ENCODE peak calls at places on chromosome 22, in seven cellular contexts. G is AG04450; D is GM23338; O is Karpas-422; T is CD4-positive, alpha-beta memory T cell; P is PC-9; E is SK-N-SH. C is an unnamed sample. For H3K27me3, the result is how much of the 10 kb centered on the place peaks cover.

GRCh38 chr22:46074771-46075551 is 75.4 kb upstream of the PPARA start:
- DNase-seq in E (no peak), O (no peak), D (peak), T (no peak), G (no peak), P (no peak), C (peak)

GRCh38 chr22:50320116-50320515 is 6.7 kb downstream of the DENND6B start:
- DNase-seq in O (no peak), E (no peak), D (no peak), T (no peak), P (no peak), G (no peak), C (no peak)

GRCh38 chr22:28051787-28052356 is 132.8 kb upstream of the PITPNB start:
- DNase-seq in D (peak), O (peak), T (no peak), E (peak), P (peak), G (no peak), C (peak)

GRCh38 chr22:38871360-38872171 is 450 bp downstream of the CBX6 start:
- DNase-seq in D (peak), O (peak), G (no peak), E (no peak), T (peak), P (peak), C (no peak)

GRCh38 chr22:44200855-44201550 is 20.3 kb downstream of the PARVG start:
- DNase-seq in P (no peak), G (no peak), E (no peak), T (no peak), D (no peak), O (no peak), C (no peak)

GRCh38 chr22:23538502-23538860 is 41.6 kb downstream of the IGLL1 start:
- DNase-seq in E (no peak), T (no peak), O (no peak), D (no peak), P (no peak), G (no peak), C (no peak)

GRCh38 chr22:40324468-40325305 is 21.6 kb upstream of the ADSL start:
- DNase-seq in P (no peak), D (no peak), T (peak), E (no peak), G (no peak), O (no peak), C (peak)

GRCh38 chr22:31826443-31826842 is 72.6 kb downstream of the DEPDC5 start:
- DNase-seq in D (no peak), T (no peak), P (no peak), O (no peak), G (no peak), E (no peak), C (no peak)

GRCh38 chr22:35777335-35777975 is 59.8 kb downstream of the APOL5 start:
- DNase-seq in O (no peak), D (no peak), E (no peak), T (no peak), P (no peak), G (peak), C (no peak)

GRCh38 chr22:36201630-36202312 is at the start of gene APOL4:
- DNase-seq in T (no peak), G (no peak), O (no peak), D (no peak), E (peak), P (no peak), C (peak)

GRCh38 chr22:47337161-47337621 is 574.7 kb downstream of the TBC1D22A start:
- DNase-seq in O (no peak), E (no peak), T (no peak), G (peak), P (peak), D (no peak), C (no peak)

GRCh38 chr22:41683616-41684015 is 5.1 kb downstream of the SNU13 start:
- DNase-seq in T (no peak), O (no peak), D (no peak), P (no peak), G (no peak), E (no peak), C (no peak)

GRCh38 chr22:27556371-27556770 is 245.2 kb downstream of the MN1 start:
- DNase-seq in E (no peak), D (no peak), O (no peak), P (no peak), G (no peak), T (no peak), C (no peak)

GRCh38 chr22:41780714-41781507 is 19.6 kb upstream of the CCDC134 start:
- DNase-seq in P (no peak), E (no peak), G (no peak), D (peak), O (peak), T (peak), C (peak)

GRCh38 chr22:47210686-47211085 is 448.2 kb downstream of the TBC1D22A start:
- DNase-seq in T (no peak), P (no peak), D (no peak), G (no peak), O (no peak), E (no peak), C (no peak)

GRCh38 chr22:46084943-46085830 is 65.1 kb upstream of the PPARA start:
- DNase-seq in P (no peak), D (no peak), G (no peak), T (no peak), O (no peak), E (peak), C (peak)

GRCh38 chr22:23789121-23789520 is 2.4 kb downstream of the SMARCB1 start:
- DNase-seq in O (no peak), E (no peak), T (no peak), D (peak), P (no peak), G (no peak), C (no peak)

GRCh38 chr22:27906241-27906640 is 12.8 kb downstream of the PITPNB start:
- DNase-seq in T (no peak), O (no peak), G (no peak), E (no peak), P (no peak), D (no peak), C (no peak)

GRCh38 chr22:44037519-44038370 is 13.6 kb downstream of the PARVB start:
- DNase-seq in P (peak), E (no peak), D (no peak), O (no peak), G (peak), T (no peak), C (no peak)

GRCh38 chr22:49959782-49960158 is 802 bp upstream of the PIM3 start:
- DNase-seq in G (no peak), O (no peak), T (no peak), D (peak), E (peak), P (no peak), C (no peak)

GRCh38 chr22:44317163-44317455 is 4.4 kb upstream of the SHISAL1 start:
- DNase-seq in D (no peak), E (no peak), O (no peak), P (no peak), T (no peak), G (no peak), C (peak)

GRCh38 chr22:20392983-20393704 is 807 bp upstream of the ZNF74 start:
- DNase-seq in D (no peak), T (no peak), E (no peak), G (no peak), O (no peak), P (no peak), C (peak)
- H3K27ac ChIP-seq in D (peak), T (peak), E (peak), G (peak), O (no peak), P (no peak), C (peak)

DNA sequence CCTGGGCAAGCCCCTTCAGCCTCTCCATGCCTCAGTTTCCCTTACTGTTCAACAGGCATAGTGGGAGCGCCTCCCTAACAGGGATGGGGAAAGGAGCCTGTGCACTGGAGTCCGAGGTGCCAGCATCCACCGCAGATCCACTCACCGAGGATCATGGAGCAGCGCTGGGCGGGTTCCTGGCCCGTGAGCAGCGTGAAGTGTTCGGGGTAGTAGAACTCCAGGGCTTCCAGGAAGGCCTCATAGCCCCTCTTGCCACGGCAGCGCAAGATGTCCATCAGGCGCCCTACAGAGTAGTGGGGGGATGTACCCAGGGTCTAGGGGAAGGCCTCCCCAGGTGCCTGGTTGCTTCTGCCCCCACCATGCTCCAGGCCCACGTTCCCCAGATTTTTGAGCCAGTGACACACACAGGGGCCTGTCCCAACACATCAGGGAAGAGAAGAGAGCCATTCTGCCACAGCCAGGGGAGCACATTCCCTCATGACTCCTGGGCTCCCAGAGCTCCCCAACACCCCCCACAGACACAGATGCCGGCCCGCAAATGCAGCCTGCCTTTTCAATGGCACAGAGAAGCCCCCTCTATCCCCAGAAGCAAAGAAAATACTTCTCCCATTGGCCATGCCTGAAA is 1.3 kb downstream of the CARD10 start:
- DNase-seq in E (no peak), O (no peak), T (no peak), G (no peak), D (no peak), P (no peak), C (no peak)
- H3K27me3 ChIP-seq in E (under half), O (under half), T (under half), G (under half), D (under half), P (under half), C (under half)

DNA sequence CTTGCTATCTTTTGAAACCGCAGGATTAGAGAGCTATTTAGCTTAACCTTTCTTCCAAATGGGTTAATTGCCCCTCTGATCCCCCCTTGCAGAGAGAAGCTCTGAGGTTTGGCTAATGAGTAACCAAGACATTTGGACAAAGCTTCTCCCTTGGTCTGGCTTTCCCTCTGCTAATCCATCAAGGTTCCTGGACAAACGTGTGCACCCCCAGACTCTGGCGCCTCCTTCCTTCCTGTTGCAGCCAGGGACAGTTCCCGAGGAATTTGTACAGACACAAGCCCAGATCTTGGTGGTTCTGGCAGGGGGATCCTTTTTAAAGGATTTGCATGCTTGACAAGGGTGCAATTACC is 1.6 kb downstream of the KIAA1671 start:
- DNase-seq in E (no peak), G (no peak), O (no peak), P (no peak), D (peak), T (no peak), C (no peak)
- H3K27ac ChIP-seq in E (peak), G (no peak), O (no peak), P (peak), D (no peak), T (no peak), C (peak)

DNA sequence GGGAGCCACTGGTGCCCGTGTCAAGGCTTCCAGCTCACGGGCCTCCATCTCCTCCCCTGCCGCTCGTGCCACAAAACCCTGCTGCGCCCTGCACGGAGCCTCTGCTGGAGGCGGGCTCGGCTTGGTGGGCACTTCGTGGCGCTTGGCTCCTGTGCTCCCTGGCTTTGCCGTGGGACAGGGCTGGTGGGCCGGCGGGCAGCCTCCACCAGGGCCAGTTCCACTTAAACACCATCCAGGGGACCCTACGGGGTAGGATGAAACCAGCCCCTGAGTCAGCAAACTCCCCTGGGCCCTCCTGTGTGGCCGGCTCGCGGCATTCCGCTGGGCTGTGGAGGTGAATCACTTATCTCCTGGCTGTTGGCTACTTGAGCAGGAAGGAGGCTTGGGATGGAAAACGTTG is 1304.6 kb downstream of the BRD1 start:
- DNase-seq in P (no peak), O (no peak), E (no peak), D (no peak), T (no peak), G (no peak), C (no peak)
- H3K27me3 ChIP-seq in P (half or more), O (under half), E (under half), D (under half), T (under half), G (under half), C (under half)

C was measured in right cardiac atrium.